ENCODE peak calls at places on chromosomes 12 and 14, in six cellular contexts. One of them, this sample, is unnamed.

GRCh38 chr14:55071870-55072640 is 20.6 kb downstream of the MAPK1IP1L start:
- DNase-seq in MCF 10A: peak
- DNase-seq in NCI-H69: peak
- DNase-seq in NCI-H2171 treated with DMSO at 0.1 percent for 48 hours: no peak
- DNase-seq in GM23338: no peak
- DNase-seq in AG04449: peak
- DNase-seq in this sample: peak

GRCh38 chr12:94803939-94804338 is 153.6 kb upstream of the TMCC3 start:
- DNase-seq in NCI-H69: no peak
- DNase-seq in NCI-H2171 treated with DMSO at 0.1 percent for 48 hours: no peak
- DNase-seq in AG04449: no peak
- DNase-seq in MCF 10A: no peak
- DNase-seq in GM23338: no peak
- DNase-seq in this sample: no peak

GRCh38 chr14:51369814-51370213 is 129.8 kb downstream of the TMX1 start:
- DNase-seq in MCF 10A: peak
- DNase-seq in AG04449: no peak
- DNase-seq in NCI-H2171 treated with DMSO at 0.1 percent for 48 hours: no peak
- DNase-seq in GM23338: peak
- DNase-seq in NCI-H69: no peak
- DNase-seq in this sample: no peak

GRCh38 chr12:56358836-56359532 is 923 bp downstream of the STAT2 start:
- DNase-seq in NCI-H69: no peak
- DNase-seq in GM23338: no peak
- DNase-seq in MCF 10A: peak
- DNase-seq in AG04449: peak
- DNase-seq in NCI-H2171 treated with DMSO at 0.1 percent for 48 hours: no peak
- DNase-seq in this sample: peak

GRCh38 chr14:23644919-23645336 is 8.8 kb downstream of the DHRS2 start:
- DNase-seq in AG04449: no peak
- DNase-seq in MCF 10A: no peak
- DNase-seq in NCI-H69: no peak
- DNase-seq in GM23338: no peak
- DNase-seq in NCI-H2171 treated with DMSO at 0.1 percent for 48 hours: no peak
- DNase-seq in this sample: no peak

GRCh38 chr14:53180272-53181221 is 27.4 kb upstream of the DDHD1 start:
- DNase-seq in AG04449: no peak
- DNase-seq in GM23338: peak
- DNase-seq in NCI-H2171 treated with DMSO at 0.1 percent for 48 hours: no peak
- DNase-seq in MCF 10A: peak
- DNase-seq in NCI-H69: peak
- DNase-seq in this sample: no peak

GRCh38 chr12:102593128-102593527 is 112.8 kb upstream of the IGF1 start:
- DNase-seq in NCI-H2171 treated with DMSO at 0.1 percent for 48 hours: no peak
- DNase-seq in GM23338: peak
- DNase-seq in NCI-H69: no peak
- DNase-seq in AG04449: no peak
- DNase-seq in MCF 10A: peak
- DNase-seq in this sample: no peak

GRCh38 chr12:107788690-107789458 is 14.4 kb downstream of the ASCL4 start:
- DNase-seq in NCI-H69: no peak
- DNase-seq in AG04449: no peak
- DNase-seq in MCF 10A: no peak
- DNase-seq in NCI-H2171 treated with DMSO at 0.1 percent for 48 hours: peak
- DNase-seq in GM23338: no peak
- DNase-seq in this sample: no peak

GRCh38 chr12:48997719-48998496 is 1.3 kb downstream of the DDN start:
- DNase-seq in NCI-H2171 treated with DMSO at 0.1 percent for 48 hours: no peak
- DNase-seq in MCF 10A: no peak
- DNase-seq in GM23338: peak
- DNase-seq in AG04449: no peak
- DNase-seq in NCI-H69: peak
- DNase-seq in this sample: no peak

GRCh38 chr12:23686095-23686494 is 263.4 kb downstream of the SOX5 start:
- DNase-seq in NCI-H2171 treated with DMSO at 0.1 percent for 48 hours: no peak
- DNase-seq in MCF 10A: no peak
- DNase-seq in AG04449: no peak
- DNase-seq in NCI-H69: peak
- DNase-seq in GM23338: no peak
- DNase-seq in this sample: no peak

GRCh38 chr12:50753232-50753769 is 10.6 kb upstream of the ATF1 start:
- DNase-seq in NCI-H2171 treated with DMSO at 0.1 percent for 48 hours: no peak
- DNase-seq in NCI-H69: no peak
- DNase-seq in MCF 10A: no peak
- DNase-seq in GM23338: no peak
- DNase-seq in AG04449: no peak
- DNase-seq in this sample: no peak

GRCh38 chr12:92505373-92506340 is 197.1 kb upstream of the PLEKHG7 start:
- DNase-seq in AG04449: no peak
- DNase-seq in NCI-H69: peak
- DNase-seq in NCI-H2171 treated with DMSO at 0.1 percent for 48 hours: peak
- DNase-seq in GM23338: no peak
- DNase-seq in MCF 10A: no peak
- DNase-seq in this sample: no peak

GRCh38 chr14:89658977-89659670 is 242.1 kb upstream of the FOXN3 start:
- DNase-seq in NCI-H69: no peak
- DNase-seq in NCI-H2171 treated with DMSO at 0.1 percent for 48 hours: no peak
- DNase-seq in MCF 10A: no peak
- DNase-seq in AG04449: no peak
- DNase-seq in GM23338: no peak
- DNase-seq in this sample: no peak

GRCh38 chr14:23061995-23062394 is 4.7 kb upstream of the CDH24 start:
- DNase-seq in NCI-H69: no peak
- DNase-seq in AG04449: peak
- DNase-seq in NCI-H2171 treated with DMSO at 0.1 percent for 48 hours: no peak
- DNase-seq in MCF 10A: peak
- DNase-seq in GM23338: no peak
- DNase-seq in this sample: peak

GRCh38 chr12:94597268-94597667 is 53.1 kb downstream of the TMCC3 start:
- DNase-seq in NCI-H2171 treated with DMSO at 0.1 percent for 48 hours: no peak
- DNase-seq in MCF 10A: no peak
- DNase-seq in GM23338: no peak
- DNase-seq in NCI-H69: no peak
- DNase-seq in AG04449: no peak
- DNase-seq in this sample: no peak